ENCODE peak calls at places on chromosomes 7 and 10, in five cellular contexts. B is T-helper 2 cell treated with Interferon-gamma antibody and Interleukin-4, amounts not matched to agents 5 μg/mL and 100 μg/mL, for 36 hours; Q is activated CD4-positive, alpha-beta T cell treated with anti-CD3 and anti-CD28 coated beads, Interleukin-2, amount 10 ng/mL, durations not matched to agents 7 days and 5 days; Z is DMS 273 treated with DMSO at 0.1 percent for 48 hours; F is kidney. E is an unnamed sample.

GRCh38 chr7:40579401-40579800 is 444.6 kb downstream of the SUGCT start:
- DNase-seq in B (no peak), Q (no peak), Z (no peak), F (no peak), E (no peak)

GRCh38 chr7:81004098-81004497 is 85.2 kb upstream of the SEMA3C start:
- DNase-seq in B (no peak), Q (no peak), Z (peak; percentile 34), F (no peak), E (no peak)

GRCh38 chr7:44769381-44770209 is 20.9 kb downstream of the ZMIZ2 start:
- DNase-seq in B (no peak), Q (peak; percentile 50), Z (no peak), F (no peak), E (no peak)

GRCh38 chr10:21989453-21990154 is 13.9 kb downstream of the DNAJC1 start:
- DNase-seq in B (peak; percentile 11), Q (peak; percentile 46), Z (peak; percentile 13), F (peak; percentile 59), E (no peak)

GRCh38 chr10:131760416-131761166 is 140.2 kb upstream of the PPP2R2D start:
- DNase-seq in B (no peak), Q (no peak), Z (no peak), F (peak; percentile 53), E (no peak)

GRCh38 chr7:38178695-38179344 is 775 bp downstream of the STARD3NL start:
- DNase-seq in B (no peak), Q (no peak), Z (peak; percentile 50), F (no peak), E (no peak)

GRCh38 chr7:157002819-157003421 is 7.5 kb downstream of the MNX1 start:
- DNase-seq in B (no peak), Q (no peak), Z (no peak), F (no peak), E (peak; percentile 33)

GRCh38 chr7:150397376-150398107 is 18.4 kb downstream of the ZNF775 start:
- DNase-seq in B (no peak), Q (no peak), Z (no peak), F (peak; percentile 69), E (no peak)

GRCh38 chr7:23490357-23491131 is 20.3 kb upstream of the IGF2BP3 start:
- DNase-seq in B (peak; percentile 37), Q (peak; percentile 56), Z (no peak), F (peak; percentile 80), E (no peak)

E was measured in coronary artery.